ENCODE peak calls at places on chromosomes 12 and 14, in four cellular contexts. A, J, Z and O are unnamed samples.

GRCh38 chr14:61780125-61780524 is 17.9 kb downstream of the SNAPC1 start:
- DNase-seq in J (no peak), A (peak), Z (no peak), O (no peak)

GRCh38 chr12:79769860-79770485 is 79.2 kb upstream of the PAWR start:
- DNase-seq in Z (no peak), J (no peak), A (no peak), O (no peak)

GRCh38 chr12:31118831-31119530 is 45.3 kb downstream of the DDX11 start:
- DNase-seq in J (peak), A (peak), Z (peak), O (no peak)

GRCh38 chr14:68665116-68665515 is 127.8 kb downstream of the ZFP36L1 start:
- DNase-seq in J (peak), A (no peak), Z (no peak), O (peak)

GRCh38 chr12:20514598-20514997 is 146.3 kb downstream of the PDE3A start:
- DNase-seq in J (no peak), A (no peak), Z (no peak), O (no peak)

GRCh38 chr12:112557954-112558630 is 139.3 kb downstream of the PTPN11 start:
- DNase-seq in A (no peak), Z (no peak), J (no peak), O (no peak)

GRCh38 chr14:28902930-28903329 is 136.3 kb downstream of the FOXG1 start:
- DNase-seq in Z (no peak), J (no peak), A (no peak), O (no peak)

GRCh38 chr14:54893151-54893760 is 9.4 kb downstream of the GCH1 start:
- DNase-seq in J (peak), A (peak), Z (peak), O (peak)

GRCh38 chr12:82314406-82314892 is 43.7 kb downstream of the CCDC59 start:
- DNase-seq in A (no peak), J (no peak), Z (no peak), O (no peak)

GRCh38 chr12:10641735-10642500 is 28.5 kb upstream of the MAGOHB start:
- DNase-seq in A (no peak), J (peak), Z (no peak), O (peak)

GRCh38 chr12:51383281-51383905 is 7.8 kb downstream of the GALNT6 start:
- DNase-seq in A (peak), J (no peak), Z (peak), O (no peak)

GRCh38 chr14:67650161-67650560 is 24.3 kb downstream of the VTI1B start:
- DNase-seq in J (no peak), A (no peak), Z (no peak), O (no peak)

GRCh38 chr12:56079729-56080555 is at the start of gene ERBB3:
- DNase-seq in Z (peak), A (peak), J (peak), O (peak)

GRCh38 chr14:23910081-23910875 is 43.3 kb upstream of the DHRS4 start:
- DNase-seq in A (peak), J (peak), Z (peak), O (peak)

GRCh38 chr14:33454707-33455106 is 496.2 kb downstream of the EGLN3 start:
- DNase-seq in A (no peak), Z (no peak), J (no peak), O (no peak)

GRCh38 chr14:58977366-58977765 is 211.1 kb upstream of the DAAM1 start:
- DNase-seq in Z (no peak), J (no peak), A (no peak), O (peak)

GRCh38 chr14:65997350-65997749 is 488.8 kb upstream of the CCDC196 start:
- DNase-seq in A (no peak), J (no peak), Z (no peak), O (no peak)

GRCh38 chr14:67837011-67837624 is 17.5 kb downstream of the RAD51B start:
- DNase-seq in Z (peak), A (peak), J (peak), O (peak)

GRCh38 chr14:85487215-85487614 is 42.7 kb upstream of the FLRT2 start:
- DNase-seq in Z (no peak), A (no peak), J (no peak), O (peak)

GRCh38 chr12:78034025-78034424 is 203.3 kb downstream of the NAV3 start:
- DNase-seq in Z (peak), J (peak), A (peak), O (peak)

GRCh38 chr12:110073049-110073831 is 24.9 kb upstream of the C12orf76 start:
- DNase-seq in J (no peak), Z (no peak), A (peak), O (no peak)

GRCh38 chr14:28577711-28578131 is 188.9 kb upstream of the FOXG1 start:
- DNase-seq in A (no peak), J (peak), Z (no peak), O (peak)

DNA sequence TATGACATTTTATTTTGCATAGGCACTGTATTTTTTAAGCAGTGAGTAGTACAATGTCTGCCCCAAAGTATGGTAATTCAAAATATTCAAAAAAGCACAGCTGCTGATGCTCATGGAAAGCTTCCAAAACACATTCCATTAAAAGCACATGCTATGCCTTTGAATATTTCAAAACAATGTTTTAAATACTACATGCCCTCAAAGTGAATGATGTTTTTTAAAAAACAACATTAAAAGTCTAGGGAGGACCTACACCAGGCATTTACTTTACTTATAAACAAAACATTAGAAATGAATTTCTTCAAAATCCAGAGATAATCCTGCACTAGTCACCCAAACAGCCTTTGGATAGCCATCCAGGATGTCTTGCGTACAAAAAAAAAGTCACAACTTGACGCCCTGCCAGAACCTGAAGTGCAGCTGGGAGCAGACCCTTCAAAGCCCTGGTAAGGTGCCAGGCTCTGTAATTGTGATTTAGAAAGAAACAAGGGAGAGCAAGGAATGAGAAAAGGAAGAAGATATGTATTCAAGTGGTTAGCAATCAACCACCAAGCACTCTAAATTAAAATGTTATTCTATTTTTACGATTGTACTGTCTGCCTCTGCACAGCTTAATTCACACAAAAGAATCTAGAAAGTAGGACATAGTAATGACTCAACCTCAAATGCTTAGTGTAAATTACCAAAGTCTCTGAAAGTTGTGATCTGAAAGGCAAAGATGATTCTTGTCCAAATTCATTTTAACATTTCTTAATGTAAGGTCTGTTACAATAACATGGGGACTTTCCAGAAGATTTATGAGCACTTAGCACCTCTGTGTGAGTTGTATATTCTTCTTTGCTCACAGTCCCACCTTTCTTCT is 31.9 kb downstream of the CEP83 start:
- DNase-seq in A (peak), Z (no peak), J (peak), O (peak)
- TF ChIP-seq CTCF in A (no peak), Z (no peak), J (no peak), O (no peak)

GRCh38 chr14:75088153-75088552 is 18.7 kb downstream of the ZC2HC1C start:
- DNase-seq in A (no peak), Z (no peak), J (no peak), O (no peak)

GRCh38 chr14:75090353-75090752 is 20.9 kb downstream of the ZC2HC1C start:
- DNase-seq in J (no peak), Z (no peak), A (no peak), O (no peak)

GRCh38 chr14:75092698-75093097 is 23.3 kb downstream of the ZC2HC1C start:
- DNase-seq in J (no peak), A (no peak), Z (no peak), O (no peak)

GRCh38 chr14:75091251-75091650 is 21.8 kb downstream of the ZC2HC1C start:
- DNase-seq in A (no peak), J (no peak), Z (no peak), O (no peak)

GRCh38 chr14:75088566-75089373 is 19.3 kb downstream of the ZC2HC1C start:
- DNase-seq in J (peak), A (peak), Z (peak), O (peak)
- TF ChIP-seq CTCF in J (peak), A (peak), Z (peak), O (peak)

GRCh38 chr14:99190696-99191662 is 81.0 kb downstream of the BCL11B start:
- DNase-seq in A (no peak), Z (peak), J (no peak), O (no peak)
- TF ChIP-seq CTCF in A (no peak), Z (peak), J (no peak), O (no peak)

DNA sequence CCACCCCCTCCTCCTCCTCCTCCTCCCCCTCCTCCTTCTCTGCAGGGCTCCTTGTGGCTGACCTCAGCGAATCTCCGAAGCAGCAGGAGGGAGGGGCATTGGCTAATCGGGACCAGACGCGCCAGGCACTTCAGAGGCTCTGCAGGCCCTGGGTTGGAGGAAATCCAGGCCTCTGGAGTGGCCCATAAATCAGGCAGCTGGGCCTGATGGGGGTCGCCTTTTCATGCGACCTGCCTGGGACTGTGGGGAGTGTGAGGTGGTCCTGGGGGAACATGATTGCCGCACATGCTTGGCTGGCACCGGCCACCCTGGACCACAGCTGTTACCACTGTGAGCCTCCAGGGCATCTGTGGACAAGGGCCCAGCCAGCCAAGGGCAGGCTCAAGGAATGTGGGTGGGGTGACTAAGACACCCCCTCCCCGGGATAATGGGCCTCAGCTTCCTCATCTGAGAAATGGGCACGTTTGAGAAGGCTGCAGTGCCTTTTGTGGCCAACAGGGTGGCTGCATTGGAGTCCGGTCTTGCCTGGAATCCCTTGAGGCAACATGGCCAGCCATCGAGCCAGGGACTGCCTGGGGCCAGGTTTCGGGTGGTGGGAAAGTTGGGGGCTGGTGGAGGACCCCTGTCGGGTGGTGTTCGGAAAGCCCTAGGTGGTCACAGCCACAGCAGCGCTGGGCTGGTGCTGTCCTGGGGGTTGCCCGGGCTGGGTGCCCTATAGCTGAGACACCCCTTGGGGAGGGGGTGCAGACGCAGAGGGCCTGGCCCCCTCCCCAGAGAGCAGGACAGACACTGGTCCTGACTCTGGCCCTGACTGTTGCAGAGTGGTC is 12.0 kb downstream of the KIF26A start:
- DNase-seq in J (peak), A (peak), Z (peak), O (peak)
- TF ChIP-seq CTCF in J (peak), A (peak), Z (peak), O (peak)

GRCh38 chr12:57763881-57764661 is 2.8 kb downstream of the CYP27B1 start:
- DNase-seq in J (no peak), Z (no peak), A (no peak), O (no peak)

GRCh38 chr12:57766464-57767311 is at the start of gene CYP27B1:
- DNase-seq in A (no peak), Z (peak), J (no peak), O (peak)

GRCh38 chr12:57765698-57766463 is 997 bp downstream of the CYP27B1 start:
- DNase-seq in Z (no peak), J (no peak), A (no peak), O (no peak)

GRCh38 chr12:57764662-57765002 is 2.2 kb downstream of the CYP27B1 start:
- DNase-seq in A (no peak), J (no peak), Z (no peak), O (no peak)

GRCh38 chr12:57765003-57765697 is 1.7 kb downstream of the CYP27B1 start:
- DNase-seq in Z (peak), A (peak), J (peak), O (no peak)
- TF ChIP-seq CTCF in Z (peak), A (peak), J (peak), O (peak)

DNA sequence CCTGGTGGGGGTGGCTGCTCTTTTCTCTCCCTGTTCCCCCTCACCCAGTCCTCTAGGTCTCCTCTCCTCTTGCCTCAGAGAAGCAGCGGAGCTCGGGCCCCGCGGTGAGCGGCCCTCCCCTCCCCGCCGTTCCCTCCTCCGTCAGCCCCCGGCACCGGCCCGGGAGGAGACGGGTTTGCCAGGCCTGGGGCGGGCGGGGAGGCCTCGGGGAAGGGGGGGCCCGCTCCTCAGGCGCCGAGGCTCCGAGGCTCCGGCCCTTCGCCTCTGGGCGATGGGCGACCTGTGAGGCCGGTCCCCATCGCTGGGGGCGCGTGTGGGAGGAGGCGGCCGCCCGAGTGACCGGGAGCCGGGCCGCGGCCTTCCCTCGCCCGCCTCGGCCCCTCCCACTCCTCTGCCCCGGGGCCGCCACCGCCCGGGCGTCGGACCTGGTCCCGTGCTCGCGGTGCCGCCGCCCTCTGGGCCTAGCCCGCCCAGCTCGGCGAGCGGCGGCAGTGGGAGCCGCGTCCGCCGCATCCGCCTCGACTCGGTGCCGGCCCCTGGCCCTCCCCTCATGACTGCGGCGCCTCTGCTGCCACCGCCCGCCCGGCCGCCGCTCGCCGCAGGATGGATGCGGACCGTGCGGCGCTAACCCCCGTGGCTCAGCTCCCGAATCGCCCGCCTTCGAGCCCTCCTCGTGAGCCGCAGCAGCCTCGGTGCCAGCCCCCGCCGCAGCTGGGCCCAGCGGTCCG is 458 bp downstream of the WNK1 start:
- DNase-seq in J (peak), A (peak), Z (peak), O (peak)
- TF ChIP-seq CTCF in J (peak), A (no peak), Z (no peak), O (no peak)

DNA sequence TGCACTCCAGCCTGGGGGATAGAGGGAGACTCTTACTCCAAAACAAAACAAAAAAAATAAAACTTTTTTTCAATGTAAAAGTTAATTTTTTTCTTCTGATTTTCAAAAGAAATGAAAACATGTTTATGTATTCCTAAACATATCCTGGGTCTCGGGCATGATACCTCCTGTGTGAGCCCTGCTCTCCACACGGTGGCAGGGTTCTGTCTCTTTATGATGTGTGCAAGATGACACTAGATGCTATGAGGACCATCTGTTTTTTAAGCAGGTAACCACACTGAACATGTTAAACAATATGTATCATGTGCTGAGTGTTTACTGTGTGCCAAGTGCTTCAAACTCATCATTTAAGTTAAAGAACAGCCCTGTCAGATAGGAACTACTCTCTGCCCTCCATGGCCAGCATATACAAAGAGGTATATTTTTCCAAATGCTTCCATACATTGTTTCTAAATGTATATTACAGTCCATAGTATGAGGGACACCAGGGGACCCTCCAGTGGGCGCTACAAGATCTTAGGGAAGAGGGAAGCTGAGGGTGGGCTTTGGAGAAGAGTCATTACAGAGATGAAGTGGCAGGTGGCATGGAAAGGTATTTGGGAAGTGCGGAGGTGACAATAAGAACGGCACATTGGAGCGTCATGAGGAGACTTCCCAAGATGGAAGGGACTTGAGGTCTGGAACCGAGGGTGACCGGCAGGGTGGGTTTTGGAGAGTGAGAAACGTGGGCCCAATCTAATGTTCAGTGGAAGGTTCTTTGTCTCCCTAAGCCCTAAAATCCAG is 28.5 kb downstream of the FOS start:
- DNase-seq in J (peak), A (peak), Z (peak), O (no peak)
- TF ChIP-seq CTCF in J (peak), A (peak), Z (peak), O (peak)

DNA sequence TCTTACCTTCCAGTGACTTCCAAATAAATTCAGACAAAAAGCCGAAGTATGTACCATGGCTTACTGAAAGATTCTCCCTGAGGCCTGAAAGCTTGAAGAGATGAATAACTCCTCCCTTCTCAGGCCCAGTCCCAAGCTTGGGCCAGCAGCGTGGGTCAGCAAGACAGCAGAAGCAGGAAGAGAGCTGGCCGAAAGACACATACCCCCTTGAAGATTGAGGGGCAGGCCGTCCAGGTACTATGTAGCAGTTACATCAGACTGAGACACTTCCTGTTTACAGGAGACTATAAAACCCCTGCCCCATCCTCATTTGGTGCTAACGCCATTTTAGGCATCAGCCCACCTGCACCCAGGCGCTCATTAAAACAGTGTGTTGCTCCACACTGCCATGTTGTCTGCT is 15.0 kb downstream of the NDUFA12 start:
- DNase-seq in A (no peak), J (no peak), Z (no peak), O (no peak)
- TF ChIP-seq CTCF in A (no peak), J (no peak), Z (no peak), O (no peak)